ENCODE peak calls at places on chromosomes 11 and 22, in nine cellular contexts. Z is GM12865; I is ACHN; U is GM23248; Q is AG10803; M is HFF-Myc; X is HS-5; D is foreskin fibroblast; O is stimulated activated CD8-positive, alpha-beta memory T cell treated with anti-CD3 and anti-CD28 coated beads, Interleukin-15, amount 100 ng/mL, for 24 hours. V is an unnamed sample.

GRCh38 chr11:128653828-128654231 is 40.0 kb upstream of the FLI1 start:
- DNase-seq in D (no peak), U (peak), X (no peak), M (no peak), O (no peak), Q (peak), I (no peak), Z (no peak), V (peak)

GRCh38 chr11:106087815-106088435 is 10.5 kb downstream of the AASDHPPT start:
- DNase-seq in D (peak), X (peak), I (peak), Q (peak), U (peak), M (no peak), Z (peak), O (no peak), V (no peak)

GRCh38 chr11:19979519-19979845 is 180.8 kb downstream of the DBX1 start:
- DNase-seq in I (no peak), D (no peak), U (no peak), Z (peak), O (no peak), Q (no peak), M (no peak), X (no peak), V (no peak)

GRCh38 chr11:30586251-30587144 is at the start of gene MPPED2:
- DNase-seq in D (no peak), Q (no peak), O (no peak), U (peak), M (no peak), Z (peak), X (no peak), I (no peak), V (no peak)

GRCh38 chr11:63210111-63210510 is 33.3 kb downstream of the SLC22A25 start:
- DNase-seq in I (no peak), D (no peak), Z (no peak), M (no peak), U (no peak), O (no peak), X (no peak), Q (no peak), V (no peak)

GRCh38 chr22:30553971-30554370 is 7.4 kb upstream of the SEC14L6 start:
- DNase-seq in Z (no peak), I (no peak), X (no peak), U (no peak), M (no peak), Q (no peak), D (no peak), O (no peak), V (no peak)

GRCh38 chr22:42080287-42080686 is 787 bp downstream of the SMDT1 start:
- DNase-seq in X (no peak), Q (peak), I (peak), M (no peak), D (peak), Z (peak), U (peak), O (no peak), V (no peak)

GRCh38 chr11:11510939-11511338 is 110.9 kb downstream of the GALNT18 start:
- DNase-seq in X (no peak), O (no peak), U (no peak), Q (no peak), Z (no peak), M (no peak), D (no peak), I (no peak), V (no peak)

GRCh38 chr11:79078999-79079398 is 361.8 kb downstream of the TENM4 start:
- DNase-seq in X (no peak), Z (no peak), U (no peak), D (no peak), Q (no peak), O (no peak), I (no peak), M (no peak), V (no peak)

GRCh38 chr11:70244698-70245097 is 25.8 kb upstream of the PPFIA1 start:
- DNase-seq in Q (peak), I (no peak), D (peak), X (peak), U (peak), O (no peak), Z (no peak), M (no peak), V (peak)

GRCh38 chr11:76166314-76166713 is 40.0 kb downstream of the WNT11 start:
- DNase-seq in Q (peak), U (no peak), D (no peak), Z (peak), O (no peak), M (no peak), X (no peak), I (peak), V (no peak)

GRCh38 chr22:47750086-47750485 is 987.6 kb downstream of the TBC1D22A start:
- DNase-seq in Q (no peak), Z (no peak), U (no peak), D (no peak), M (no peak), I (no peak), O (no peak), X (no peak), V (no peak)

GRCh38 chr11:69992943-69993694 is 85.0 kb upstream of the ANO1 start:
- DNase-seq in X (no peak), D (no peak), O (no peak), Q (no peak), M (no peak), U (no peak), I (no peak), Z (no peak), V (no peak)

GRCh38 chr11:126992065-126992803 is 8.3 kb downstream of the KIRREL3 start:
- DNase-seq in Q (peak), U (peak), M (peak), O (no peak), Z (no peak), D (peak), I (peak), X (peak), V (peak)